ENCODE peak calls at places on chromosomes 6 and 20, in four cellular contexts. M is upper lobe of right lung, B is cardiac muscle cell, X is AG10803. G is an unnamed sample.
A peak's percentile ranks its signal among the peaks of the same experiment; 100 is the strongest.

GRCh38 chr20:663315-664090 is 10.5 kb upstream of the SRXN1 start:
- DNase-seq in M (no peak), B (no peak), X (no peak), G (no peak)

GRCh38 chr6:53925891-53926290 is 131.1 kb downstream of the LRRC1 start:
- DNase-seq in M (no peak), B (no peak), X (no peak), G (no peak)

GRCh38 chr20:48626226-48626937 is 201.4 kb downstream of the PREX1 start:
- DNase-seq in M (no peak), B (no peak), X (peak; percentile 40), G (no peak)

GRCh38 chr20:840858-841567 is 7.5 kb downstream of the FAM110A start:
- DNase-seq in M (peak; percentile 90), B (no peak), X (no peak), G (no peak)

GRCh38 chr20:39299783-39300182 is 337.6 kb downstream of the DHX35 start:
- DNase-seq in M (no peak), B (no peak), X (no peak), G (no peak)

GRCh38 chr6:40852667-40853383 is 186.2 kb downstream of the UNC5CL start:
- DNase-seq in M (no peak), B (no peak), X (peak; percentile 35), G (peak; percentile 14)

GRCh38 chr20:50594231-50594590 is 84.0 kb downstream of the PTPN1 start:
- DNase-seq in M (no peak), B (no peak), X (no peak), G (no peak)

GRCh38 chr6:116616757-116617093 is 446 bp downstream of the RSPH4A start:
- DNase-seq in M (no peak), B (peak; percentile 19), X (peak; percentile 3), G (no peak)

GRCh38 chr20:47503685-47504084 is 2.0 kb downstream of the NCOA3 start:
- DNase-seq in M (no peak), B (no peak), X (no peak), G (no peak)

GRCh38 chr6:16174368-16175078 is 45.6 kb downstream of the MYLIP start:
- DNase-seq in M (no peak), B (no peak), X (no peak), G (no peak)

GRCh38 chr6:137076277-137077068 is 31.7 kb upstream of the IL20RA start:
- DNase-seq in M (peak; percentile 81), B (peak; percentile 84), X (peak; percentile 65), G (peak; percentile 14)

GRCh38 chr6:88086792-88087191 is 39.2 kb downstream of the SPACA1 start:
- DNase-seq in M (no peak), B (no peak), X (no peak), G (no peak)

GRCh38 chr6:140393665-140394064 is 1019.2 kb upstream of the CITED2 start:
- DNase-seq in M (no peak), B (no peak), X (peak; percentile 69), G (no peak)

GRCh38 chr6:144530118-144530517 is 245.0 kb downstream of the UTRN start:
- DNase-seq in M (no peak), B (no peak), X (no peak), G (no peak)

GRCh38 chr6:109526905-109527628 is 44.0 kb upstream of the ZBTB24 start:
- DNase-seq in M (no peak), B (peak; percentile 81), X (peak; percentile 68), G (peak; percentile 38)

GRCh38 chr6:8047466-8048292 is 16.5 kb downstream of the BLOC1S5 start:
- DNase-seq in M (no peak), B (no peak), X (no peak), G (no peak)

GRCh38 chr6:39933669-39934059 is 598 bp downstream of the MOCS1 start:
- DNase-seq in M (no peak), B (no peak), X (no peak), G (no peak)

GRCh38 chr20:62644044-62644795 is 1.9 kb downstream of the SLCO4A1 start:
- DNase-seq in M (no peak), B (no peak), X (no peak), G (no peak)

DNA sequence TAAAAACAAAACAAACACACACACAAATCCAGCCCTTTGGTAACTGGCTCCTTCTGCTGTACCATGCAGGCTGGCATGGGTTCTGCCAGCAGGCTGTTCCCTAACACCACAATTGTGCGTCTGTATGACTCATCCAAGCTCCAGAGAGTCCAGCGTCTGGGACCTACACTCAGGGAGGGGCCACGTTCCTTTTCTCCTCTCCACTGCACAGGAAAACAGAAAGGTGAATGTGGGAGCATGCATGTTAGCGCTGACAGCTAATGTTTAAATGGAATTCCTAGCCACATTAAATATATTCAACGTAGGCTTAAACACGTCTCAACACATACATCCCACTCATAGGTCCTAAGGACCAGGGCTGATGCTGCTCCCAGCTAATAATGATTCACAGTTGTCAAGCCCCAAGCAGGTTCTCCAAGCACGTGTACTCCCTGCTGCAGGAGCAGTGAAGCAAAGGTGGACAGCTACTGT is 20.7 kb downstream of the MAP1LC3A start:
- DNase-seq in M (no peak), B (no peak), X (peak; percentile 78), G (peak; percentile 60)
- TF ChIP-seq CTCF in M (peak; percentile 38), B (peak; percentile 80), X (peak; percentile 81), G (peak; percentile 87)

GRCh38 chr6:14635933-14636599 is 518.5 kb downstream of the CD83 start:
- DNase-seq in M (no peak), B (no peak), X (no peak), G (no peak)

GRCh38 chr6:14640631-14641030 is 523.1 kb downstream of the CD83 start:
- DNase-seq in M (no peak), B (no peak), X (no peak), G (no peak)

GRCh38 chr6:14639983-14640599 is 522.5 kb downstream of the CD83 start:
- DNase-seq in M (no peak), B (no peak), X (no peak), G (no peak)

GRCh38 chr6:14638932-14639875 is 521.6 kb downstream of the CD83 start:
- DNase-seq in M (no peak), B (no peak), X (peak; percentile 53), G (no peak)

GRCh38 chr6:14638562-14638931 is 521.0 kb downstream of the CD83 start:
- DNase-seq in M (no peak), B (no peak), X (no peak), G (no peak)
- H3K4me3 ChIP-seq in M (no peak overlapping the region), B (no peak overlapping the region), X (no peak overlapping the region), G (no peak overlapping the region)

GRCh38 chr6:1263039-1263849 is 48.7 kb upstream of the FOXQ1 start:
- DNase-seq in M (peak; percentile 76), B (no peak), X (peak; percentile 61), G (peak; percentile 71)

GRCh38 chr6:1266686-1267056 is 45.2 kb upstream of the FOXQ1 start:
- DNase-seq in M (no peak), B (no peak), X (no peak), G (no peak)

GRCh38 chr6:1262704-1263038 is 49.2 kb upstream of the FOXQ1 start:
- DNase-seq in M (no peak), B (no peak), X (no peak), G (no peak)

GRCh38 chr6:1263850-1264377 is 48.0 kb upstream of the FOXQ1 start:
- DNase-seq in M (no peak), B (no peak), X (no peak), G (no peak)

DNA sequence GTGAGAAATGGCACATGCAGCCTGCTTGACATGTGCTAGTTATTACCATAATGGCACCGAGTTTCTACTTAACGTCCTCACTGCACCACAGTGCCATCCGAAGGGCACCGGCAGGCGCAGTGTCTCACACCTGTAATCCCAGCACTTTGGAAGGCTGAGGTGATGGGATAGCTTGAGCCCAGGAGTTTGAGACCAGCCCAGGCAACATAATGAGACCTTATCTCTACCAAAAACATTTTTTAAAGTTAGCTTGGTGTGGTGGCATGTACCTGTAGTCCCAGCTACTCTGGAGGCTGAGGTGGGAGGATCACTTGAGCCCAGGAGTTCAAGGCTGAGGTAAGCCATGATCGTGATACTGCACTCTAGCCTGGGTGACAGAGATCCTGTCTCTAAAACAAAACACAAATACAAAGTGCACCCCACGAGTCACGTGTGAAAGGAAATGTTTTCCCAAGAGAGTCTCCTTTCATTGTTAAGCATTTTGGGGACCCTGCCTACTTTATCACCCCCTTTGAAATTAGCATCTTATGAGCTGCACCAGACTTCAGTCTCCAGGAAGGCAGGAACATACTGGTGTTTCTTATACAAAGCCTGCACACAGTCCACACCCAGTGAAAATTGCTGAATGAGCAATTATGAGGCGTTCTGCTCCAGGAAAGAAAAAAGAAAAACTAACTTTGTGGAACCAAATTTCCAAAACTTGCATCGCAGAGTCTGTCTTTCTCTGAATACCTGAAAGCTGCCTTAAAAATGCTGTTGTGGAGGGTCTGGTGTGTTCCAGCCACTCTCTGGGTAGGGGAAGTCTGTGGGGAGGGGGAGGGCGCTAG is 47.1 kb upstream of the FOXQ1 start:
- DNase-seq in M (no peak), B (no peak), X (no peak), G (no peak)
- TF ChIP-seq CTCF in M (no peak), B (no peak), X (no peak), G (no peak)

DNA sequence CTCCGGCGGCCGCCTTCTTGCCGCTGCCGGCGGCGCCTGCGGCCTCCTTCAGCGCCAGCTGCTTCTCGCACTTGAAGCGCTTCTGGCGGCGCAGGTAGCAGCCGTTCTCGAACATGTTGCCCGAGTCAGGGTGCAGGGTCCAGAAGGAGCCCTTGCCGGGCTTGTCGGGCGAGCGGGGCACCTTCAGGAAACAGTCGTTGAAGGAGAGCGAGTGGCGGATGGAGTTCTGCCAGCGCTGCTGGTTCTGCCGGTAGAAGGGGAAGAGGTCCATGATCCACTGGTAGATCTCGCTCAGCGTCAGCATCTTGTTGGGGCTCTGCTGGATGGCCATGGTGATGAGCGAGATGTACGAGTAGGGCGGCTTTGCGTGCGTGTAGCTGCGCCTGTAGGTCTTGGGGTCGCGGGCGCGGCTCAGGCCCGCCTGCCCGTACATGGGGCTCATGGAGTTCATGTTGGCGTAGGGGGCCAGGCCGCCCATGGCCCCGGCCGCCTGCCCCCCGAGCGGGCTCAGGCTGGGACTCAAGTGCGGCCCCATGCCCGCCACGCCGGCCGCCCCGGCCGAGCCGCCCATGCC is 1.9 kb downstream of the FOXA2 start:
- DNase-seq in M (peak; percentile 67), B (no peak), X (no peak), G (no peak)
- H3K4me3 ChIP-seq in M (peak overlapping the region; percentile 50), B (no peak overlapping the region), X (no peak overlapping the region), G (no peak overlapping the region)

GRCh38 chr20:34022154-34022842 is 28.6 kb downstream of the RALY start:
- DNase-seq in M (no peak), B (peak; percentile 34), X (no peak), G (no peak)
- TF ChIP-seq CTCF in M (peak; percentile 15), B (peak; percentile 53), X (peak; percentile 39), G (peak; percentile 22)

GRCh38 chr20:41367956-41368355 is 1.3 kb upstream of the EMILIN3 start:
- DNase-seq in M (no peak), B (no peak), X (no peak), G (no peak)

GRCh38 chr20:41364967-41365765 is 1.5 kb downstream of the EMILIN3 start:
- DNase-seq in M (no peak), B (no peak), X (no peak), G (no peak)

GRCh38 chr20:41367393-41367695 is 726 bp upstream of the EMILIN3 start:
- DNase-seq in M (no peak), B (no peak), X (no peak), G (no peak)

GRCh38 chr20:41365785-41366545 is 653 bp downstream of the EMILIN3 start:
- DNase-seq in M (no peak), B (peak; percentile 44), X (no peak), G (no peak)

GRCh38 chr20:41366546-41367392 is at the start of gene EMILIN3:
- DNase-seq in M (no peak), B (peak; percentile 80), X (no peak), G (no peak)
- H3K4me3 ChIP-seq in M (peak within 1 kb of the TSS; percentile 10), B (peak within 1 kb of the TSS; percentile 38), X (no peak within 1 kb of the TSS), G (no peak within 1 kb of the TSS)

GRCh38 chr6:4253604-4254211 is 118.3 kb upstream of the ECI2 start:
- DNase-seq in M (no peak), B (no peak), X (peak; percentile 71), G (peak; percentile 27)
- TF ChIP-seq CTCF in M (peak; percentile 53), B (peak; percentile 81), X (peak; percentile 64), G (peak; percentile 65)

G was measured in AG09309.